ENCODE peak calls at places on chromosomes 1 and 21, in five cellular contexts. V, E, A, F and N are unnamed samples.

GRCh38 chr1:63322944-63323865 is 838 bp downstream of the FOXD3 start:
- DNase-seq in F (peak), E (peak), V (peak), A (no peak), N (peak)

GRCh38 chr21:32334980-32335471 is 36.4 kb downstream of the MRAP start:
- DNase-seq in V (no peak), A (no peak), E (no peak), F (no peak), N (no peak)

GRCh38 chr1:199333180-199333579 is 694.3 kb upstream of the NR5A2 start:
- DNase-seq in F (no peak), E (no peak), V (no peak), A (no peak), N (no peak)

GRCh38 chr1:205396972-205397616 is 24.8 kb downstream of the LEMD1 start:
- DNase-seq in V (peak), E (no peak), F (peak), A (peak), N (peak)

GRCh38 chr1:15146142-15146541 is 7.4 kb upstream of the TMEM51 start:
- DNase-seq in F (no peak), A (no peak), V (no peak), E (no peak), N (no peak)

GRCh38 chr1:9591669-9592509 is 3.2 kb downstream of the TMEM201 start:
- DNase-seq in F (no peak), V (no peak), E (no peak), A (no peak), N (no peak)

GRCh38 chr1:232974971-232975370 is 24.6 kb downstream of the NTPCR start:
- DNase-seq in V (no peak), F (no peak), A (no peak), E (no peak), N (no peak)

GRCh38 chr21:15301736-15302135 is 236.9 kb upstream of the NRIP1 start:
- DNase-seq in E (no peak), F (no peak), V (no peak), A (no peak), N (no peak)

GRCh38 chr1:182459949-182460348 is 10.0 kb downstream of the RGSL1 start:
- DNase-seq in V (no peak), F (no peak), A (no peak), E (no peak), N (no peak)

GRCh38 chr1:33010946-33011731 is 25.5 kb downstream of the AK2 start:
- DNase-seq in F (no peak), E (no peak), A (no peak), V (no peak), N (no peak)

GRCh38 chr1:119475866-119476439 is 31.1 kb upstream of the HSD3B1 start:
- DNase-seq in V (peak), A (peak), F (no peak), E (no peak), N (peak)

GRCh38 chr1:58441699-58442098 is 104.8 kb downstream of the OMA1 start:
- DNase-seq in E (no peak), V (no peak), F (no peak), A (no peak), N (no peak)

GRCh38 chr1:109237512-109237911 is 11.8 kb upstream of the CELSR2 start:
- DNase-seq in V (no peak), E (no peak), F (no peak), A (no peak), N (no peak)

GRCh38 chr1:210722410-210723081 is 393.8 kb downstream of the HHAT start:
- DNase-seq in F (no peak), A (no peak), V (no peak), E (no peak), N (no peak)

GRCh38 chr1:178540646-178541045 is 27.7 kb downstream of the TEX35 start:
- DNase-seq in E (no peak), A (no peak), F (no peak), V (no peak), N (no peak)

GRCh38 chr21:31235671-31236450 is 108.2 kb downstream of the TIAM1 start:
- DNase-seq in E (no peak), V (peak), F (no peak), A (no peak), N (no peak)

GRCh38 chr1:18434041-18434440 is 46.7 kb upstream of the KLHDC7A start:
- DNase-seq in F (no peak), E (no peak), A (no peak), V (no peak), N (no peak)

GRCh38 chr1:4805987-4806386 is 151.6 kb downstream of the AJAP1 start:
- DNase-seq in A (no peak), E (no peak), F (no peak), V (no peak), N (no peak)

GRCh38 chr1:98427664-98428063 is 233.9 kb upstream of the SNX7 start:
- DNase-seq in E (no peak), A (no peak), F (no peak), V (no peak), N (no peak)

GRCh38 chr1:921011-921837 is 2.5 kb upstream of the SAMD11 start:
- DNase-seq in E (no peak), A (peak), F (no peak), V (no peak), N (peak)

GRCh38 chr1:15195420-15196052 is 42.0 kb downstream of the TMEM51 start:
- DNase-seq in V (no peak), E (no peak), F (no peak), A (no peak), N (no peak)

GRCh38 chr1:102100666-102101065 is 103.9 kb upstream of the OLFM3 start:
- DNase-seq in V (no peak), A (no peak), E (no peak), F (no peak), N (no peak)

GRCh38 chr1:206891412-206891811 is 5.8 kb upstream of the IL24 start:
- DNase-seq in A (no peak), F (no peak), E (no peak), V (no peak), N (no peak)

GRCh38 chr1:33768821-33769220 is 95.1 kb upstream of the HMGB4 start:
- DNase-seq in V (no peak), F (no peak), A (no peak), E (no peak), N (no peak)

GRCh38 chr21:45551316-45551715 is 9.1 kb upstream of the SLC19A1 start:
- DNase-seq in E (peak), A (no peak), F (no peak), V (peak), N (no peak)

GRCh38 chr1:10629816-10630571 is 155.2 kb downstream of the PEX14 start:
- DNase-seq in V (no peak), E (no peak), F (no peak), A (no peak), N (no peak)

GRCh38 chr1:44314401-44314800 is 40.7 kb downstream of the ERI3 start:
- DNase-seq in A (no peak), F (no peak), V (no peak), E (no peak), N (no peak)

GRCh38 chr1:235971571-235972315 is 93.1 kb downstream of the NID1 start:
- DNase-seq in E (peak), V (peak), A (peak), F (peak), N (peak)

GRCh38 chr1:153745417-153745816 is 17.6 kb downstream of the INTS3 start:
- DNase-seq in V (no peak), F (no peak), A (no peak), E (no peak), N (no peak)

GRCh38 chr21:36744190-36744559 is 45.3 kb downstream of the SIM2 start:
- DNase-seq in F (no peak), V (no peak), E (no peak), A (no peak), N (no peak)

GRCh38 chr1:154403300-154403943 is 1.7 kb upstream of the IL6R start:
- DNase-seq in E (peak), V (peak), F (no peak), A (no peak), N (peak)

GRCh38 chr1:66372522-66373071 is 161.4 kb upstream of the SGIP1 start:
- DNase-seq in E (no peak), A (no peak), F (no peak), V (no peak), N (no peak)

GRCh38 chr1:3373175-3373574 is 81.3 kb upstream of the ARHGEF16 start:
- DNase-seq in E (no peak), V (no peak), F (no peak), A (no peak), N (no peak)

GRCh38 chr1:150257624-150258274 is at the start of gene CA14:
- DNase-seq in E (no peak), F (no peak), V (no peak), A (no peak), N (no peak)

GRCh38 chr1:30466610-30467009 is 256.8 kb downstream of the MATN1 start:
- DNase-seq in F (no peak), E (no peak), V (no peak), A (no peak), N (no peak)

GRCh38 chr1:146007048-146007784 is 10.8 kb upstream of the TXNIP start:
- DNase-seq in F (peak), A (peak), E (peak), V (peak), N (peak)

GRCh38 chr1:179587336-179587735 is 4.3 kb upstream of the TDRD5 start:
- DNase-seq in E (no peak), F (no peak), V (no peak), A (no peak), N (no peak)

GRCh38 chr1:107530543-107530942 is 389.7 kb downstream of the NTNG1 start:
- DNase-seq in A (no peak), E (no peak), F (no peak), V (no peak), N (peak)

GRCh38 chr1:159200759-159201158 is 3.9 kb upstream of the ACKR1 start:
- DNase-seq in F (no peak), V (no peak), E (no peak), A (no peak), N (no peak)

GRCh38 chr1:8297245-8297644 is 20.7 kb upstream of the SLC45A1 start:
- DNase-seq in A (no peak), E (no peak), F (no peak), V (no peak), N (no peak)